ENCODE peak calls at places on chromosomes 3 and 15, in ten cellular contexts. G is pancreas; F is activated T-helper 1 cell treated with Interleukin-2 at 50 U/mL for 16 hours; M is T-helper 2 cell; C is H7; X is brain microvascular endothelial cell; H is CD8-positive, alpha-beta T cell; P is nephron progenitor cell; R is globus pallidus; O is NCI-H1105. V is an unnamed sample.

GRCh38 chr3:131658115-131658514 is 155.3 kb upstream of the MRPL3 start:
- DNase-seq in G (no peak), F (no peak), M (no peak), C (no peak), X (no peak), H (no peak), P (no peak), R (no peak), O (no peak), V (no peak)

GRCh38 chr3:114213262-114213668 is 24.1 kb downstream of the ZNF80 start:
- DNase-seq in G (no peak), F (no peak), M (no peak), C (no peak), X (peak), H (no peak), P (no peak), R (no peak), O (no peak), V (no peak)

GRCh38 chr3:108099203-108099602 is 8.4 kb upstream of the CD47 start:
- DNase-seq in G (no peak), F (no peak), M (no peak), C (no peak), X (no peak), H (no peak), P (no peak), R (no peak), O (no peak), V (no peak)

GRCh38 chr15:99037646-99038045 is 30.1 kb upstream of the PGPEP1L start:
- DNase-seq in G (no peak), F (no peak), M (no peak), C (no peak), X (no peak), H (no peak), P (no peak), R (no peak), O (no peak), V (no peak)

GRCh38 chr3:77041756-77042155 is 1.9 kb downstream of the ROBO2 start:
- DNase-seq in G (no peak), F (no peak), M (no peak), C (no peak), X (no peak), H (no peak), P (no peak), R (no peak), O (no peak), V (no peak)

GRCh38 chr15:29534378-29534777 is 264.8 kb upstream of the NSMCE3 start:
- DNase-seq in G (no peak), F (no peak), M (no peak), C (no peak), X (no peak), H (no peak), P (no peak), R (no peak), O (no peak), V (no peak)

GRCh38 chr15:30921781-30922371 is 18.2 kb downstream of the FAN1 start:
- DNase-seq in G (no peak), F (no peak), M (no peak), C (peak), X (no peak), H (no peak), P (peak), R (peak), O (no peak), V (no peak)

GRCh38 chr15:34514251-34514760 is 69.1 kb downstream of the GOLGA8B start:
- DNase-seq in G (peak), F (no peak), M (no peak), C (peak), X (no peak), H (peak), P (peak), R (peak), O (no peak), V (no peak)

GRCh38 chr15:69815793-69816192 is 281.9 kb downstream of the TLE3 start:
- DNase-seq in G (no peak), F (no peak), M (no peak), C (no peak), X (no peak), H (no peak), P (no peak), R (no peak), O (no peak), V (no peak)

GRCh38 chr3:36813320-36813719 is 49.0 kb upstream of the DCLK3 start:
- DNase-seq in G (no peak), F (no peak), M (no peak), C (no peak), X (no peak), H (no peak), P (no peak), R (no peak), O (no peak), V (no peak)

GRCh38 chr3:119589087-119589773 is 8.5 kb upstream of the PLA1A start:
- DNase-seq in G (no peak), F (no peak), M (no peak), C (peak), X (no peak), H (no peak), P (no peak), R (no peak), O (no peak), V (no peak)

GRCh38 chr15:80186066-80186465 is 33.3 kb downstream of the FAH start:
- DNase-seq in G (no peak), F (no peak), M (no peak), C (no peak), X (no peak), H (no peak), P (no peak), R (peak), O (no peak), V (no peak)

GRCh38 chr3:77868725-77869124 is 828.8 kb downstream of the ROBO2 start:
- DNase-seq in G (no peak), F (no peak), M (no peak), C (no peak), X (no peak), H (no peak), P (no peak), R (no peak), O (no peak), V (no peak)

GRCh38 chr15:80866936-80867335 is 87.8 kb downstream of the CEMIP start:
- DNase-seq in G (no peak), F (no peak), M (no peak), C (peak), X (no peak), H (no peak), P (no peak), R (no peak), O (no peak), V (no peak)

GRCh38 chr15:49815506-49815905 is 194.7 kb downstream of the DTWD1 start:
- DNase-seq in G (no peak), F (no peak), M (no peak), C (no peak), X (no peak), H (no peak), P (no peak), R (no peak), O (no peak), V (no peak)

GRCh38 chr15:71649894-71650293 is 160.5 kb upstream of the NR2E3 start:
- DNase-seq in G (no peak), F (no peak), M (no peak), C (no peak), X (no peak), H (no peak), P (no peak), R (no peak), O (no peak), V (no peak)

GRCh38 chr3:138673641-138674040 is 65.1 kb downstream of the FAIM start:
- DNase-seq in G (no peak), F (no peak), M (no peak), C (no peak), X (peak), H (no peak), P (no peak), R (no peak), O (no peak), V (no peak)

GRCh38 chr3:126544596-126545281 is 14.0 kb downstream of the C3orf22 start:
- DNase-seq in G (no peak), F (no peak), M (no peak), C (peak), X (no peak), H (no peak), P (no peak), R (no peak), O (no peak), V (no peak)

GRCh38 chr3:101780661-101781060 is 1.6 kb downstream of the NXPE3 start:
- DNase-seq in G (no peak), F (no peak), M (no peak), C (peak), X (peak), H (no peak), P (no peak), R (peak), O (no peak), V (no peak)

GRCh38 chr3:128480717-128481437 is 12.1 kb downstream of the GATA2 start:
- DNase-seq in G (peak), F (no peak), M (no peak), C (peak), X (no peak), H (no peak), P (no peak), R (no peak), O (no peak), V (no peak)

GRCh38 chr3:124033360-124034015 is 41.6 kb upstream of the ROPN1 start:
- DNase-seq in G (peak), F (no peak), M (peak), C (no peak), X (no peak), H (no peak), P (peak), R (no peak), O (no peak), V (no peak)

GRCh38 chr3:35422826-35423601 is 216.3 kb upstream of the ARPP21 start:
- DNase-seq in G (no peak), F (no peak), M (no peak), C (no peak), X (peak), H (no peak), P (no peak), R (no peak), O (no peak), V (no peak)

GRCh38 chr15:74007820-74008371 is 13.4 kb downstream of the PML start:
- DNase-seq in G (no peak), F (no peak), M (no peak), C (no peak), X (no peak), H (no peak), P (no peak), R (no peak), O (no peak), V (no peak)

GRCh38 chr15:82999905-83000671 is 11.4 kb downstream of the C15orf40 start:
- DNase-seq in G (no peak), F (no peak), M (no peak), C (peak), X (peak), H (no peak), P (no peak), R (peak), O (peak), V (no peak)

GRCh38 chr3:71779674-71780377 is 5.1 kb downstream of the PROK2 start:
- DNase-seq in G (no peak), F (no peak), M (no peak), C (no peak), X (no peak), H (no peak), P (no peak), R (no peak), O (no peak), V (no peak)

GRCh38 chr15:56837281-56837680 is 81.2 kb upstream of the TCF12 start:
- DNase-seq in G (no peak), F (no peak), M (no peak), C (no peak), X (no peak), H (no peak), P (no peak), R (no peak), O (no peak), V (no peak)

GRCh38 chr3:194598771-194599557 is 34.3 kb downstream of the TMEM44 start:
- DNase-seq in G (peak), F (no peak), M (no peak), C (no peak), X (peak), H (no peak), P (no peak), R (no peak), O (no peak), V (no peak)

GRCh38 chr15:78343431-78343830 is 3.3 kb downstream of the CRABP1 start:
- DNase-seq in G (no peak), F (no peak), M (no peak), C (no peak), X (no peak), H (no peak), P (no peak), R (no peak), O (no peak), V (no peak)

GRCh38 chr15:74786659-74787165 is 4.8 kb downstream of the CSK start:
- DNase-seq in G (no peak), F (no peak), M (no peak), C (no peak), X (no peak), H (no peak), P (no peak), R (no peak), O (no peak), V (no peak)

GRCh38 chr3:185950720-185951119 is 12.9 kb upstream of the TRA2B start:
- DNase-seq in G (no peak), F (no peak), M (no peak), C (no peak), X (no peak), H (no peak), P (no peak), R (no peak), O (no peak), V (no peak)

GRCh38 chr3:164640586-164640985 is 437.7 kb downstream of the SI start:
- DNase-seq in G (no peak), F (no peak), M (no peak), C (no peak), X (no peak), H (no peak), P (no peak), R (no peak), O (no peak), V (no peak)

GRCh38 chr15:99135194-99135593 is 30.3 kb downstream of the SYNM start:
- DNase-seq in G (no peak), F (no peak), M (no peak), C (no peak), X (no peak), H (no peak), P (no peak), R (no peak), O (no peak), V (no peak)

GRCh38 chr3:186536883-186537553 is 7.2 kb downstream of the CRYGS start:
- DNase-seq in G (no peak), F (no peak), M (no peak), C (no peak), X (peak), H (no peak), P (no peak), R (no peak), O (no peak), V (no peak)

GRCh38 chr3:185732782-185733181 is 92.1 kb downstream of the IGF2BP2 start:
- DNase-seq in G (no peak), F (no peak), M (no peak), C (no peak), X (peak), H (no peak), P (no peak), R (no peak), O (no peak), V (no peak)

V was measured in cerebellar nuclear complex.